ENCODE peak calls at places on chromosome 10, in five cellular contexts. One of them, this sample, is unnamed.

GRCh38 chr10:133088524-133089460 is 1.1 kb downstream of the ADGRA1 start:
- DNase-seq in body of pancreas: no peak
- DNase-seq in CD4-positive, alpha-beta memory T cell: no peak
- DNase-seq in NCI-H1092: no peak
- DNase-seq in H9: no peak
- DNase-seq in this sample: no peak

GRCh38 chr10:44513592-44513991 is 128.7 kb upstream of the CXCL12 start:
- DNase-seq in body of pancreas: peak; percentile 13
- DNase-seq in CD4-positive, alpha-beta memory T cell: no peak
- DNase-seq in NCI-H1092: no peak
- DNase-seq in H9: no peak
- DNase-seq in this sample: peak; percentile 40

GRCh38 chr10:97974108-97974507 is 56.3 kb downstream of the CRTAC1 start:
- DNase-seq in body of pancreas: no peak
- DNase-seq in CD4-positive, alpha-beta memory T cell: no peak
- DNase-seq in NCI-H1092: no peak
- DNase-seq in H9: no peak
- DNase-seq in this sample: no peak

GRCh38 chr10:24850726-24851300 is 101.6 kb downstream of the PRTFDC1 start:
- DNase-seq in body of pancreas: no peak
- DNase-seq in CD4-positive, alpha-beta memory T cell: no peak
- DNase-seq in NCI-H1092: no peak
- DNase-seq in H9: no peak
- DNase-seq in this sample: no peak

GRCh38 chr10:102645388-102645740 is 1.1 kb downstream of the TRIM8 start:
- DNase-seq in body of pancreas: peak; percentile 96
- DNase-seq in CD4-positive, alpha-beta memory T cell: peak; percentile 52
- DNase-seq in NCI-H1092: no peak
- DNase-seq in H9: no peak
- DNase-seq in this sample: no peak

GRCh38 chr10:5893321-5893720 is 3.3 kb downstream of the FBH1 start:
- DNase-seq in body of pancreas: no peak
- DNase-seq in CD4-positive, alpha-beta memory T cell: no peak
- DNase-seq in NCI-H1092: no peak
- DNase-seq in H9: no peak
- DNase-seq in this sample: no peak

GRCh38 chr10:43233601-43234430 is 33.0 kb downstream of the RASGEF1A start:
- DNase-seq in body of pancreas: no peak
- DNase-seq in CD4-positive, alpha-beta memory T cell: no peak
- DNase-seq in NCI-H1092: no peak
- DNase-seq in H9: peak; percentile 15
- DNase-seq in this sample: no peak

GRCh38 chr10:74683067-74683466 is 143.3 kb upstream of the KAT6B start:
- DNase-seq in body of pancreas: no peak
- DNase-seq in CD4-positive, alpha-beta memory T cell: no peak
- DNase-seq in NCI-H1092: no peak
- DNase-seq in H9: no peak
- DNase-seq in this sample: no peak

GRCh38 chr10:112307631-112308502 is 24.7 kb downstream of the TECTB start:
- DNase-seq in body of pancreas: peak; percentile 35
- DNase-seq in CD4-positive, alpha-beta memory T cell: peak; percentile 12
- DNase-seq in NCI-H1092: no peak
- DNase-seq in H9: peak; percentile 83
- DNase-seq in this sample: no peak

GRCh38 chr10:34256216-34256615 is 558.9 kb downstream of the PARD3 start:
- DNase-seq in body of pancreas: no peak
- DNase-seq in CD4-positive, alpha-beta memory T cell: no peak
- DNase-seq in NCI-H1092: no peak
- DNase-seq in H9: no peak
- DNase-seq in this sample: no peak

GRCh38 chr10:75404335-75405200 is 3.0 kb upstream of the ZNF503 start:
- DNase-seq in body of pancreas: peak; percentile 56
- DNase-seq in CD4-positive, alpha-beta memory T cell: no peak
- DNase-seq in NCI-H1092: no peak
- DNase-seq in H9: peak; percentile 62
- DNase-seq in this sample: no peak

This sample was measured in stromal cell of bone marrow.